ENCODE peak calls at places on chromosomes 3 and 15, in seven cellular contexts. F, T, W, L, K, G and X are unnamed samples.

GRCh38 chr3:43638594-43639447 is 17.0 kb upstream of the ANO10 start:
- DNase-seq in K (no peak), T (peak), L (peak), W (no peak), F (peak), G (no peak), X (peak)

GRCh38 chr3:16060358-16060852 is 114.1 kb upstream of the GALNT15 start:
- DNase-seq in L (no peak), T (peak), W (no peak), G (peak), K (no peak), F (no peak), X (peak)

GRCh38 chr3:140931-141330 is 55.6 kb upstream of the CHL1 start:
- DNase-seq in T (no peak), G (no peak), F (no peak), W (no peak), K (no peak), L (no peak), X (no peak)

GRCh38 chr3:70298385-70298784 is 14.1 kb downstream of the MDFIC2 start:
- DNase-seq in K (no peak), T (no peak), L (no peak), G (no peak), F (no peak), W (no peak), X (no peak)

GRCh38 chr3:12898980-12899755 is 57.8 kb upstream of the RPL32 start:
- DNase-seq in T (no peak), L (no peak), W (no peak), G (no peak), F (no peak), K (no peak), X (no peak)

GRCh38 chr15:53000412-53000811 is 210.3 kb upstream of the ONECUT1 start:
- DNase-seq in G (no peak), T (no peak), K (no peak), W (no peak), L (no peak), F (no peak), X (no peak)

GRCh38 chr15:26929588-26929987 is 41.4 kb upstream of the GABRG3 start:
- DNase-seq in W (no peak), F (no peak), G (no peak), L (no peak), T (no peak), K (no peak), X (no peak)

GRCh38 chr15:59299919-59300617 is 72.6 kb downstream of the MYO1E start:
- DNase-seq in T (peak), K (peak), G (peak), F (peak), W (peak), L (peak), X (peak)

GRCh38 chr3:126481808-126482502 is 6.3 kb upstream of the ZXDC start:
- DNase-seq in L (no peak), W (no peak), K (no peak), T (no peak), G (no peak), F (no peak), X (no peak)

GRCh38 chr15:72199721-72200212 is 2.2 kb upstream of the GRAMD2A start:
- DNase-seq in K (peak), G (peak), W (peak), L (peak), F (peak), T (peak), X (peak)

GRCh38 chr3:51711352-51712019 is 4.6 kb downstream of the GRM2 start:
- DNase-seq in G (no peak), K (no peak), L (peak), F (peak), T (no peak), W (peak), X (no peak)